ENCODE peak calls at places on chromosomes 1 and 21, in ten cellular contexts. One of them, this sample, is unnamed. For H3K36me3 and H3K27me3, the result is how much of the 10 kb centered on the place peaks cover.

GRCh38 chr21:45870421-45870820 is 111.1 kb upstream of the COL6A1 start:
- DNase-seq in CD8-positive, alpha-beta memory T cell: no peak
- DNase-seq in uterus: no peak
- DNase-seq in adrenal gland: no peak
- DNase-seq in HCT116: no peak
- DNase-seq in Karpas-422: no peak
- DNase-seq in right lobe of liver: peak
- DNase-seq in MM.1S: no peak
- DNase-seq in cardiac muscle cell: no peak
- DNase-seq in BE2C: no peak
- DNase-seq in this sample: no peak

GRCh38 chr21:16502273-16502672 is 772.5 kb downstream of the USP25 start:
- DNase-seq in CD8-positive, alpha-beta memory T cell: no peak
- DNase-seq in uterus: no peak
- DNase-seq in adrenal gland: no peak
- DNase-seq in HCT116: no peak
- DNase-seq in Karpas-422: no peak
- DNase-seq in right lobe of liver: no peak
- DNase-seq in MM.1S: peak
- DNase-seq in cardiac muscle cell: no peak
- DNase-seq in BE2C: no peak
- DNase-seq in this sample: no peak

GRCh38 chr1:167121375-167122120 is 27.7 kb downstream of the STYXL2 start:
- DNase-seq in CD8-positive, alpha-beta memory T cell: peak
- DNase-seq in uterus: peak
- DNase-seq in adrenal gland: peak
- DNase-seq in HCT116: peak
- DNase-seq in Karpas-422: no peak
- DNase-seq in right lobe of liver: peak
- DNase-seq in MM.1S: no peak
- DNase-seq in cardiac muscle cell: peak
- DNase-seq in BE2C: peak
- DNase-seq in this sample: peak

GRCh38 chr21:31143021-31143420 is 104.7 kb upstream of the KRTAP19-8 start:
- DNase-seq in CD8-positive, alpha-beta memory T cell: no peak
- DNase-seq in uterus: no peak
- DNase-seq in adrenal gland: no peak
- DNase-seq in HCT116: no peak
- DNase-seq in Karpas-422: no peak
- DNase-seq in right lobe of liver: no peak
- DNase-seq in MM.1S: no peak
- DNase-seq in cardiac muscle cell: no peak
- DNase-seq in BE2C: no peak
- DNase-seq in this sample: no peak

GRCh38 chr1:38652217-38652616 is 207.4 kb downstream of the RRAGC start:
- DNase-seq in CD8-positive, alpha-beta memory T cell: no peak
- DNase-seq in uterus: no peak
- DNase-seq in adrenal gland: no peak
- DNase-seq in HCT116: no peak
- DNase-seq in Karpas-422: no peak
- DNase-seq in right lobe of liver: no peak
- DNase-seq in MM.1S: no peak
- DNase-seq in cardiac muscle cell: no peak
- DNase-seq in BE2C: no peak
- DNase-seq in this sample: no peak

GRCh38 chr21:43867332-43867703 is 2.3 kb downstream of the AGPAT3 start:
- DNase-seq in CD8-positive, alpha-beta memory T cell: no peak
- DNase-seq in uterus: no peak
- DNase-seq in adrenal gland: no peak
- DNase-seq in HCT116: no peak
- DNase-seq in Karpas-422: no peak
- DNase-seq in right lobe of liver: no peak
- DNase-seq in MM.1S: no peak
- DNase-seq in cardiac muscle cell: no peak
- DNase-seq in BE2C: no peak
- DNase-seq in this sample: peak

GRCh38 chr1:91805343-91805801 is 80.6 kb downstream of the TGFBR3 start:
- DNase-seq in CD8-positive, alpha-beta memory T cell: no peak
- DNase-seq in uterus: no peak
- DNase-seq in adrenal gland: no peak
- DNase-seq in HCT116: no peak
- DNase-seq in Karpas-422: no peak
- DNase-seq in right lobe of liver: no peak
- DNase-seq in MM.1S: no peak
- DNase-seq in cardiac muscle cell: no peak
- DNase-seq in BE2C: no peak
- DNase-seq in this sample: no peak

GRCh38 chr1:43270421-43271095 is 775 bp downstream of the TMEM125 start:
- DNase-seq in CD8-positive, alpha-beta memory T cell: no peak
- DNase-seq in uterus: no peak
- DNase-seq in adrenal gland: peak
- DNase-seq in HCT116: peak
- DNase-seq in Karpas-422: no peak
- DNase-seq in right lobe of liver: peak
- DNase-seq in MM.1S: no peak
- DNase-seq in cardiac muscle cell: peak
- DNase-seq in BE2C: no peak
- DNase-seq in this sample: peak

GRCh38 chr21:45880097-45881068 is 101.2 kb upstream of the COL6A1 start:
- DNase-seq in CD8-positive, alpha-beta memory T cell: peak
- DNase-seq in uterus: no peak
- DNase-seq in adrenal gland: peak
- DNase-seq in HCT116: peak
- DNase-seq in Karpas-422: peak
- DNase-seq in right lobe of liver: peak
- DNase-seq in MM.1S: peak
- DNase-seq in cardiac muscle cell: peak
- DNase-seq in BE2C: peak
- DNase-seq in this sample: peak

GRCh38 chr1:16241116-16241763 is 4.3 kb upstream of the CPLANE2 start:
- DNase-seq in CD8-positive, alpha-beta memory T cell: no peak
- DNase-seq in uterus: no peak
- DNase-seq in adrenal gland: no peak
- DNase-seq in HCT116: no peak
- DNase-seq in Karpas-422: no peak
- DNase-seq in right lobe of liver: no peak
- DNase-seq in MM.1S: no peak
- DNase-seq in cardiac muscle cell: no peak
- DNase-seq in BE2C: no peak
- DNase-seq in this sample: no peak

GRCh38 chr1:12539705-12540579 is 78.1 kb downstream of the DHRS3 start:
- DNase-seq in CD8-positive, alpha-beta memory T cell: no peak
- DNase-seq in uterus: peak
- DNase-seq in adrenal gland: peak
- DNase-seq in HCT116: peak
- DNase-seq in Karpas-422: no peak
- DNase-seq in right lobe of liver: peak
- DNase-seq in MM.1S: no peak
- DNase-seq in cardiac muscle cell: peak
- DNase-seq in BE2C: no peak
- DNase-seq in this sample: peak

GRCh38 chr21:46459356-46460112 is 843 bp downstream of the DIP2A start:
- DNase-seq in CD8-positive, alpha-beta memory T cell: no peak
- DNase-seq in uterus: peak
- DNase-seq in adrenal gland: peak
- DNase-seq in HCT116: no peak
- DNase-seq in Karpas-422: no peak
- DNase-seq in right lobe of liver: peak
- DNase-seq in MM.1S: no peak
- DNase-seq in cardiac muscle cell: peak
- DNase-seq in BE2C: peak
- DNase-seq in this sample: peak

DNA sequence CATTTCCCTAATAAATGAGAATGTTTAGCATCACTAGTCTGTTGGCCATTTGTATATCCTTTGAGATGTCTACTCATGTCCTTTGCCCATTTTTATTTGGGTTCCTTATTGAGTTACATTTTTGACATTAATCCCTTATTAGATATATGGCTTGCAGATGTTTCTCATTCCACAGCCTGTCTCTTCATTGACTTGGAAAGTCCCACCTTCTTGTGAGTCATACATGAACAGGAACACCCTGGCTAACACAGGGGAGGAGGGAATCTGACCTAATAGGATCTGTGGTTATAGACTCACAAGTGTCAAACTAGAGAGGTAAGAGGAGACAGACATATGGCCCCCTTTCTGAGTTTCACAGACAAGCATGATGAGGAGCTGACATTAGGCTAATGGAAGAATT is 11.5 kb downstream of the ZP4 start:
- DNase-seq in CD8-positive, alpha-beta memory T cell: no peak
- DNase-seq in uterus: no peak
- DNase-seq in adrenal gland: no peak
- DNase-seq in HCT116: no peak
- DNase-seq in Karpas-422: no peak
- DNase-seq in right lobe of liver: no peak
- DNase-seq in MM.1S: no peak
- DNase-seq in cardiac muscle cell: no peak
- DNase-seq in BE2C: no peak
- DNase-seq in this sample: no peak
- H3K36me3 ChIP-seq in CD8-positive, alpha-beta memory T cell: under half
- H3K36me3 ChIP-seq in uterus: under half
- H3K36me3 ChIP-seq in adrenal gland: under half
- H3K36me3 ChIP-seq in HCT116: under half
- H3K36me3 ChIP-seq in Karpas-422: under half
- H3K36me3 ChIP-seq in right lobe of liver: under half
- H3K36me3 ChIP-seq in MM.1S: under half
- H3K36me3 ChIP-seq in cardiac muscle cell: under half
- H3K36me3 ChIP-seq in BE2C: under half
- H3K36me3 ChIP-seq in this sample: under half

GRCh38 chr1:184973308-184974085 is 811 bp downstream of the NIBAN1 start:
- DNase-seq in CD8-positive, alpha-beta memory T cell: peak
- DNase-seq in uterus: peak
- DNase-seq in adrenal gland: peak
- DNase-seq in HCT116: no peak
- DNase-seq in Karpas-422: peak
- DNase-seq in right lobe of liver: peak
- DNase-seq in MM.1S: peak
- DNase-seq in cardiac muscle cell: peak
- DNase-seq in BE2C: peak
- DNase-seq in this sample: peak
- H3K27me3 ChIP-seq in CD8-positive, alpha-beta memory T cell: under half
- H3K27me3 ChIP-seq in uterus: under half
- H3K27me3 ChIP-seq in adrenal gland: under half
- H3K27me3 ChIP-seq in HCT116: under half
- H3K27me3 ChIP-seq in Karpas-422: under half
- H3K27me3 ChIP-seq in right lobe of liver: under half
- H3K27me3 ChIP-seq in MM.1S: under half
- H3K27me3 ChIP-seq in cardiac muscle cell: half or more
- H3K27me3 ChIP-seq in BE2C: half or more
- H3K27me3 ChIP-seq in this sample: under half

DNA sequence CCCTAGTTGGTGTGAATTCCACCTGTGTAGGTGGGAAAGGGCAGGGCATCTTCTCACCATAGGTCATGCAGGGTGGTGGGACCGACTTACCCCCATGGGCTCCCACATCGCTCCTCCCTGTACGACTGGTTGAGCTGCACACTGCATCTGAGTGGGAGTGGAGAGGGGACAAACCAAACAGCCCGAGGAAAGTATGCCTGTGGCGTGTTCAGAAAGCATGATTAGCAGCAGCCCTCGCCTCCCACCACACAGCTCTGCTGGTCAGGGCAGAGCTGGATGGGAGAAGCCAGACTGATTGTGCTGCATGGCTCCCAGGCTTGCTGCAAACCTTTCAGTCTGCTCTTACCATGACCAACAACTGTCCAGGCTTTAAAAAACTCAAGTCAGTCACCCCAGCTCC is 24.4 kb downstream of the VANGL1 start:
- DNase-seq in CD8-positive, alpha-beta memory T cell: no peak
- DNase-seq in uterus: no peak
- DNase-seq in adrenal gland: no peak
- DNase-seq in HCT116: no peak
- DNase-seq in Karpas-422: no peak
- DNase-seq in right lobe of liver: no peak
- DNase-seq in MM.1S: no peak
- DNase-seq in cardiac muscle cell: no peak
- DNase-seq in BE2C: no peak
- DNase-seq in this sample: no peak
- H3K36me3 ChIP-seq in CD8-positive, alpha-beta memory T cell: under half
- H3K36me3 ChIP-seq in uterus: under half
- H3K36me3 ChIP-seq in adrenal gland: under half
- H3K36me3 ChIP-seq in HCT116: under half
- H3K36me3 ChIP-seq in Karpas-422: under half
- H3K36me3 ChIP-seq in right lobe of liver: under half
- H3K36me3 ChIP-seq in MM.1S: under half
- H3K36me3 ChIP-seq in cardiac muscle cell: under half
- H3K36me3 ChIP-seq in BE2C: under half
- H3K36me3 ChIP-seq in this sample: under half

GRCh38 chr1:246295968-246296367 is 211.1 kb downstream of the SMYD3 start:
- DNase-seq in CD8-positive, alpha-beta memory T cell: no peak
- DNase-seq in uterus: no peak
- DNase-seq in adrenal gland: peak
- DNase-seq in HCT116: no peak
- DNase-seq in Karpas-422: no peak
- DNase-seq in right lobe of liver: no peak
- DNase-seq in MM.1S: no peak
- DNase-seq in cardiac muscle cell: no peak
- DNase-seq in BE2C: no peak
- DNase-seq in this sample: no peak

GRCh38 chr1:246295340-246295739 is 211.7 kb downstream of the SMYD3 start:
- DNase-seq in CD8-positive, alpha-beta memory T cell: no peak
- DNase-seq in uterus: no peak
- DNase-seq in adrenal gland: no peak
- DNase-seq in HCT116: no peak
- DNase-seq in Karpas-422: no peak
- DNase-seq in right lobe of liver: no peak
- DNase-seq in MM.1S: no peak
- DNase-seq in cardiac muscle cell: no peak
- DNase-seq in BE2C: no peak
- DNase-seq in this sample: no peak

GRCh38 chr1:246292571-246292970 is 214.5 kb downstream of the SMYD3 start:
- DNase-seq in CD8-positive, alpha-beta memory T cell: no peak
- DNase-seq in uterus: no peak
- DNase-seq in adrenal gland: no peak
- DNase-seq in HCT116: no peak
- DNase-seq in Karpas-422: no peak
- DNase-seq in right lobe of liver: no peak
- DNase-seq in MM.1S: no peak
- DNase-seq in cardiac muscle cell: no peak
- DNase-seq in BE2C: no peak
- DNase-seq in this sample: no peak

GRCh38 chr1:246293366-246294121 is 213.5 kb downstream of the SMYD3 start:
- DNase-seq in CD8-positive, alpha-beta memory T cell: no peak
- DNase-seq in uterus: no peak
- DNase-seq in adrenal gland: no peak
- DNase-seq in HCT116: no peak
- DNase-seq in Karpas-422: no peak
- DNase-seq in right lobe of liver: no peak
- DNase-seq in MM.1S: no peak
- DNase-seq in cardiac muscle cell: no peak
- DNase-seq in BE2C: no peak
- DNase-seq in this sample: no peak

DNA sequence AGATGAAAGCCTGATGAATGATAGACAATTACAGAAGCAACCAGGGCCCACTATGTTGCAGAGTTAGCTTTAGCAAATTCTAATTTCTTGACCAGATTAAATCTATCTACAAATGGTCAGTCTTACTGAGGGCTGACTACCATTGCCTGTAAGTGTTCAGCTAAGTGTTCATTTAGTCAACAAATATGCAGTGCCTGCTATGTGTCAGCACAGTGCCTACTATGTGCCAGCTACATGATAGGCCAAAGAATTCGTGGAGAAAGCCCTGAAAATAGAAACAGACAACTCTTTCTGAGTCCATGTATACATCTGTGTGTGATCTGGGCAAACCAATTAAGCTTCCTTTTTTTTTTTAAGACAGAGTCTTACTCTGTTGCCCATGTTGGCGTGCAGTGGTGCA is 212.8 kb downstream of the SMYD3 start:
- DNase-seq in CD8-positive, alpha-beta memory T cell: no peak
- DNase-seq in uterus: no peak
- DNase-seq in adrenal gland: no peak
- DNase-seq in HCT116: no peak
- DNase-seq in Karpas-422: no peak
- DNase-seq in right lobe of liver: no peak
- DNase-seq in MM.1S: no peak
- DNase-seq in cardiac muscle cell: no peak
- DNase-seq in BE2C: no peak
- DNase-seq in this sample: no peak
- H3K27me3 ChIP-seq in CD8-positive, alpha-beta memory T cell: under half
- H3K27me3 ChIP-seq in uterus: under half
- H3K27me3 ChIP-seq in adrenal gland: under half
- H3K27me3 ChIP-seq in HCT116: under half
- H3K27me3 ChIP-seq in Karpas-422: under half
- H3K27me3 ChIP-seq in right lobe of liver: under half
- H3K27me3 ChIP-seq in MM.1S: under half
- H3K27me3 ChIP-seq in cardiac muscle cell: under half
- H3K27me3 ChIP-seq in BE2C: under half
- H3K27me3 ChIP-seq in this sample: under half

This sample was measured in colonic mucosa.